ENCODE peak calls at places on chromosomes 12 and 14, in eight cellular contexts. Q is heart left ventricle; B is tibial artery; G is fibroblast of the aortic adventitia; P is astrocyte of the spinal cord; T is ELR; R is lower lobe of right lung; M is activated CD4-positive, CD25-positive, alpha-beta regulatory T cell. S is an unnamed sample.

GRCh38 chr12:43840338-43840737 is 4.5 kb downstream of the TMEM117 start:
- DNase-seq in Q (no peak), B (no peak), G (no peak), P (no peak), T (no peak), R (no peak), M (no peak), S (no peak)

GRCh38 chr12:131034631-131035267 is 81.0 kb downstream of the ADGRD1 start:
- DNase-seq in Q (no peak), B (no peak), G (no peak), P (no peak), T (no peak), R (no peak), M (no peak), S (no peak)

GRCh38 chr14:94717808-94718207 is 52.1 kb downstream of the GSC start:
- DNase-seq in Q (no peak), B (no peak), G (no peak), P (no peak), T (peak), R (no peak), M (no peak), S (no peak)

GRCh38 chr12:126482238-126482889 is 1417.1 kb downstream of the AACS start:
- DNase-seq in Q (no peak), B (no peak), G (no peak), P (no peak), T (no peak), R (no peak), M (no peak), S (no peak)

GRCh38 chr12:790608-791007 is 38.2 kb downstream of the WNK1 start:
- DNase-seq in Q (no peak), B (no peak), G (no peak), P (no peak), T (no peak), R (no peak), M (no peak), S (no peak)

GRCh38 chr12:46351861-46352595 is 20.5 kb downstream of the SLC38A2 start:
- DNase-seq in Q (no peak), B (no peak), G (peak), P (no peak), T (no peak), R (no peak), M (no peak), S (no peak)

GRCh38 chr12:99824900-99825562 is 159.7 kb downstream of the ANKS1B start:
- DNase-seq in Q (no peak), B (no peak), G (no peak), P (no peak), T (no peak), R (no peak), M (no peak), S (peak)

GRCh38 chr14:87434011-87434410 is 559.0 kb downstream of the GALC start:
- DNase-seq in Q (no peak), B (no peak), G (no peak), P (no peak), T (no peak), R (no peak), M (no peak), S (no peak)

GRCh38 chr12:61821381-61821780 is 438.8 kb upstream of the USP15 start:
- DNase-seq in Q (no peak), B (no peak), G (no peak), P (peak), T (no peak), R (no peak), M (no peak), S (no peak)

GRCh38 chr14:35438910-35439713 is 34.6 kb upstream of the NFKBIA start:
- DNase-seq in Q (no peak), B (no peak), G (peak), P (no peak), T (peak), R (no peak), M (no peak), S (no peak)

GRCh38 chr12:31589582-31589895 is 1.4 kb downstream of the DENND5B start:
- DNase-seq in Q (no peak), B (no peak), G (no peak), P (no peak), T (no peak), R (no peak), M (no peak), S (no peak)

GRCh38 chr12:15988983-15989382 is 77.9 kb downstream of the DERA start:
- DNase-seq in Q (no peak), B (no peak), G (no peak), P (no peak), T (no peak), R (no peak), M (no peak), S (no peak)

GRCh38 chr12:96108321-96108720 is 72.9 kb upstream of the LTA4H start:
- DNase-seq in Q (peak), B (peak), G (no peak), P (peak), T (no peak), R (no peak), M (no peak), S (no peak)

GRCh38 chr14:102215071-102215470 is 75.4 kb downstream of the WDR20 start:
- DNase-seq in Q (peak), B (peak), G (peak), P (peak), T (no peak), R (no peak), M (no peak), S (no peak)

GRCh38 chr12:131281016-131281415 is 327.3 kb downstream of the ADGRD1 start:
- DNase-seq in Q (no peak), B (peak), G (no peak), P (no peak), T (no peak), R (no peak), M (no peak), S (no peak)

GRCh38 chr12:57236224-57236924 is 6.9 kb downstream of the SHMT2 start:
- DNase-seq in Q (no peak), B (no peak), G (no peak), P (no peak), T (no peak), R (peak), M (no peak), S (peak)

GRCh38 chr12:58425481-58426392 is 484.4 kb downstream of the ATP23 start:
- DNase-seq in Q (no peak), B (no peak), G (peak), P (peak), T (peak), R (no peak), M (no peak), S (no peak)

GRCh38 chr12:108711486-108712163 is 19.7 kb downstream of the CORO1C start:
- DNase-seq in Q (no peak), B (no peak), G (no peak), P (no peak), T (no peak), R (no peak), M (no peak), S (no peak)

GRCh38 chr12:123917337-123917850 is 55.2 kb downstream of the CCDC92 start:
- DNase-seq in Q (no peak), B (no peak), G (no peak), P (no peak), T (no peak), R (no peak), M (no peak), S (no peak)

GRCh38 chr14:32004300-32004699 is 72.8 kb upstream of the ARHGAP5 start:
- DNase-seq in Q (no peak), B (peak), G (no peak), P (peak), T (peak), R (no peak), M (no peak), S (no peak)

GRCh38 chr12:52285172-52285745 is 6.1 kb downstream of the KRT81 start:
- DNase-seq in Q (no peak), B (no peak), G (peak), P (peak), T (peak), R (no peak), M (no peak), S (no peak)

GRCh38 chr12:104223599-104224168 is 8.1 kb downstream of the TXNRD1 start:
- DNase-seq in Q (no peak), B (no peak), G (no peak), P (no peak), T (no peak), R (no peak), M (no peak), S (no peak)

GRCh38 chr12:30358113-30358512 is 337.6 kb downstream of the IPO8 start:
- DNase-seq in Q (no peak), B (no peak), G (no peak), P (no peak), T (no peak), R (no peak), M (no peak), S (no peak)

GRCh38 chr14:90851327-90852036 is 35.3 kb upstream of the TTC7B start:
- DNase-seq in Q (no peak), B (no peak), G (no peak), P (no peak), T (no peak), R (no peak), M (no peak), S (no peak)

GRCh38 chr14:60757617-60758016 is 23.1 kb downstream of the MNAT1 start:
- DNase-seq in Q (no peak), B (no peak), G (peak), P (peak), T (peak), R (no peak), M (no peak), S (no peak)